ENCODE peak calls at places on chromosome 22, in five cellular contexts. F is RPMI7951; C is fibroblast of lung; W is heart right ventricle; J is activated CD4-positive, alpha-beta T cell treated with anti-CD3 and anti-CD28 coated beads, Interleukin-2, amount 10 ng/mL, durations not matched to agents 7 days and 5 days. E is an unnamed sample.
A peak's percentile ranks its signal among the peaks of the same experiment; 100 is the strongest.

GRCh38 chr22:26330971-26331625 is 98.0 kb upstream of the ASPHD2 start:
- DNase-seq in W (no peak), C (peak; percentile 26), J (peak; percentile 69), F (peak; percentile 28), E (peak; percentile 68)

GRCh38 chr22:49735411-49736311 is 92.0 kb downstream of the BRD1 start:
- DNase-seq in C (no peak), F (peak; percentile 9), J (peak; percentile 26), W (no peak), E (peak; percentile 53)

GRCh38 chr22:37604875-37605274 is 3.8 kb upstream of the GGA1 start:
- DNase-seq in C (no peak), F (no peak), W (no peak), J (peak; percentile 82), E (no peak)

GRCh38 chr22:19567383-19568009 is 43.3 kb upstream of the CLDN5 start:
- DNase-seq in C (no peak), J (no peak), W (no peak), F (no peak), E (no peak)

GRCh38 chr22:45548991-45549736 is 46.5 kb downstream of the FBLN1 start:
- DNase-seq in J (no peak), F (peak; percentile 79), W (no peak), C (peak; percentile 98), E (no peak)

GRCh38 chr22:42500164-42500835 is 19.3 kb downstream of the RRP7A start:
- DNase-seq in W (peak; percentile 91), C (peak; percentile 73), F (peak; percentile 35), J (peak; percentile 81), E (peak; percentile 44)

GRCh38 chr22:28034760-28035401 is 115.8 kb upstream of the PITPNB start:
- DNase-seq in W (peak; percentile 65), C (peak; percentile 54), J (no peak), F (peak; percentile 28), E (no peak)

GRCh38 chr22:19756288-19757128 is 4.1 kb upstream of the TBX1 start:
- DNase-seq in F (peak; percentile 27), C (no peak), J (peak; percentile 75), W (peak; percentile 59), E (no peak)

GRCh38 chr22:47862394-47862793 is 1099.9 kb downstream of the TBC1D22A start:
- DNase-seq in C (no peak), J (no peak), W (no peak), F (no peak), E (no peak)

GRCh38 chr22:38467904-38468760 is at the start of gene KDELR3:
- DNase-seq in F (peak; percentile 74), C (peak; percentile 55), W (peak; percentile 72), J (peak; percentile 22), E (no peak)

GRCh38 chr22:17910561-17911311 is 113.6 kb downstream of the MICAL3 start:
- DNase-seq in W (peak; percentile 69), F (peak; percentile 86), J (no peak), C (peak; percentile 88), E (peak; percentile 29)

GRCh38 chr22:22165936-22166710 is 78.5 kb upstream of the VPREB1 start:
- DNase-seq in F (no peak), J (no peak), W (no peak), C (no peak), E (no peak)

GRCh38 chr22:48864748-48865147 is 962.9 kb downstream of the BRD1 start:
- DNase-seq in J (no peak), W (no peak), C (no peak), F (no peak), E (no peak)

GRCh38 chr22:21444701-21445436 is 22.3 kb upstream of the TMEM191C start:
- DNase-seq in C (no peak), J (peak; percentile 4), F (no peak), W (peak; percentile 5), E (no peak)

GRCh38 chr22:43000441-43001175 is 14.3 kb downstream of the PACSIN2 start:
- DNase-seq in F (no peak), W (no peak), J (no peak), C (peak; percentile 37), E (no peak)

GRCh38 chr22:22887621-22888503 is at the start of gene IGLL5:
- DNase-seq in J (no peak), W (no peak), F (no peak), C (no peak), E (no peak)

GRCh38 chr22:30371981-30372380 is 15.2 kb downstream of the CCDC157 start:
- DNase-seq in W (no peak), C (no peak), F (no peak), J (no peak), E (no peak)

GRCh38 chr22:44520695-44521094 is 22.7 kb upstream of the RTL6 start:
- DNase-seq in J (no peak), F (peak; percentile 75), C (no peak), W (no peak), E (no peak)

GRCh38 chr22:49055406-49055805 is 772.3 kb downstream of the BRD1 start:
- DNase-seq in F (no peak), W (no peak), C (no peak), J (no peak), E (no peak)

GRCh38 chr22:41681616-41682015 is 7.1 kb downstream of the SNU13 start:
- DNase-seq in W (no peak), C (no peak), F (no peak), J (no peak), E (no peak)

GRCh38 chr22:19117111-19117512 is 5.1 kb downstream of the DGCR2 start:
- DNase-seq in W (no peak), J (no peak), C (no peak), F (no peak), E (no peak)

GRCh38 chr22:22076937-22077703 is 94.5 kb upstream of the TOP3B start:
- DNase-seq in J (no peak), W (no peak), C (peak; percentile 19), F (no peak), E (no peak)

GRCh38 chr22:21951931-21952465 is 650 bp downstream of the PPM1F start:
- DNase-seq in C (peak; percentile 36), F (peak; percentile 45), J (peak; percentile 37), W (peak; percentile 56), E (peak; percentile 32)

GRCh38 chr22:38697055-38697980 is 3.4 kb downstream of the JOSD1 start:
- DNase-seq in W (no peak), J (no peak), F (no peak), C (peak; percentile 32), E (no peak)

GRCh38 chr22:30694638-30695350 is at the start of gene OSBP2:
- DNase-seq in J (peak; percentile 18), C (no peak), W (peak; percentile 38), F (peak; percentile 19), E (peak; percentile 48)

GRCh38 chr22:45469573-45470383 is 32.9 kb upstream of the FBLN1 start:
- DNase-seq in W (no peak), C (peak; percentile 72), J (no peak), F (no peak), E (no peak)

GRCh38 chr22:39651783-39652058 is 81.2 kb downstream of the CACNA1I start:
- DNase-seq in W (no peak), F (no peak), J (no peak), C (peak; percentile 73), E (no peak)

GRCh38 chr22:43830931-43831560 is 18.9 kb upstream of the EFCAB6 start:
- DNase-seq in C (no peak), F (no peak), W (no peak), J (no peak), E (no peak)

GRCh38 chr22:49108636-49109315 is 718.9 kb downstream of the BRD1 start:
- DNase-seq in W (no peak), C (no peak), F (no peak), J (no peak), E (no peak)

E was measured in neural crest cell.